ENCODE peak calls at places on chromosomes 5 and 9, in six cellular contexts. Q is psoas muscle, Z is osteocyte, H is lower lobe of right lung, D is HFFc6, V is brain microvascular endothelial cell. E is an unnamed sample.

GRCh38 chr9:115213777-115214428 is 95.9 kb upstream of the TNC start:
- DNase-seq in D (peak; percentile 50), H (no peak), Q (no peak), Z (no peak), V (peak; percentile 89), E (peak; percentile 72)

GRCh38 chr5:133994990-133995333 is 9.8 kb downstream of the VDAC1 start:
- DNase-seq in V (no peak), Q (no peak), Z (no peak), D (no peak), H (no peak), E (no peak)

GRCh38 chr9:589723-590122 is 251.8 kb upstream of the DMRT1 start:
- DNase-seq in D (no peak), H (no peak), Z (no peak), V (peak; percentile 23), Q (no peak), E (peak; percentile 4)

GRCh38 chr5:112914584-112914983 is 7.4 kb downstream of the REEP5 start:
- DNase-seq in Q (no peak), D (peak; percentile 37), Z (no peak), V (peak; percentile 51), H (no peak), E (peak; percentile 59)

GRCh38 chr5:90519081-90519480 is 10.3 kb downstream of the LYSMD3 start:
- DNase-seq in V (no peak), H (no peak), Z (no peak), D (no peak), Q (no peak), E (no peak)

GRCh38 chr5:19235101-19235584 is 752.9 kb downstream of the CDH18 start:
- DNase-seq in H (no peak), D (no peak), Z (no peak), V (no peak), Q (no peak), E (peak; percentile 52)

GRCh38 chr5:74360535-74361210 is 279.9 kb downstream of the ENC1 start:
- DNase-seq in Q (no peak), Z (peak; percentile 34), D (no peak), V (no peak), H (no peak), E (no peak)

GRCh38 chr5:76380346-76381074 is 22.6 kb upstream of the IQGAP2 start:
- DNase-seq in D (no peak), V (no peak), Q (no peak), Z (no peak), H (no peak), E (no peak)

GRCh38 chr5:168850683-168851082 is 271.5 kb upstream of the PANK3 start:
- DNase-seq in Z (no peak), D (no peak), H (no peak), V (no peak), Q (no peak), E (no peak)

GRCh38 chr5:4375640-4376039 is 764.5 kb upstream of the ADAMTS16 start:
- DNase-seq in V (no peak), Z (no peak), Q (no peak), D (no peak), H (no peak), E (no peak)

GRCh38 chr9:110041452-110041851 is 166.5 kb downstream of the C9orf152 start:
- DNase-seq in D (no peak), H (no peak), Q (no peak), Z (no peak), V (no peak), E (no peak)

DNA sequence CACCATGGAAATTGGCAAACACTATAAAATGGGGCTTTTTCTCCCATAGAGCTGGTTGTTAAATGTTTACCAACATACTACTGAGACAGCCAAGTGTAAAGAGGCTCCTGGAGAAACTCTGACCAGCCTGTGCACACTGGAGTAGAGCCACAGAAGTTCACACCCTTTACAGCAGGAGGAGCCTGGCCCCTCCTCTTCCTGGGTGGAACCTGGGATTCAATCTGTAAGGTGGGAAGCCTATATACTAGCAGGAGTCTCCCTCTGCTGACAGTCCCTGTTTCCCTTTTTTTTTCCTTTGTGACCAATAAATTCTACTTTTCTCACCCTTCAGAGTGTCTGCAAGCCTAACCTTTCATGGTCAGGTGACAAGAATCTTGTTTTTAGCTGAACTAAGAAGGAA is 10.4 kb upstream of the SLC30A5 start:
- DNase-seq in D (no peak), V (no peak), Q (no peak), H (no peak), Z (no peak), E (no peak)
- TF ChIP-seq CTCF in D (peak; percentile 16), V (peak; percentile 15), Q (no peak), H (no peak), Z (peak; percentile 12), E (no peak)

GRCh38 chr5:162209005-162209605 is 141.5 kb downstream of the GABRG2 start:
- DNase-seq in D (no peak), V (peak; percentile 6), Z (no peak), Q (no peak), H (no peak), E (no peak)
- TF ChIP-seq CTCF in D (no peak), V (no peak), Z (peak; percentile 42), Q (peak; percentile 18), H (peak; percentile 44), E (no peak)

DNA sequence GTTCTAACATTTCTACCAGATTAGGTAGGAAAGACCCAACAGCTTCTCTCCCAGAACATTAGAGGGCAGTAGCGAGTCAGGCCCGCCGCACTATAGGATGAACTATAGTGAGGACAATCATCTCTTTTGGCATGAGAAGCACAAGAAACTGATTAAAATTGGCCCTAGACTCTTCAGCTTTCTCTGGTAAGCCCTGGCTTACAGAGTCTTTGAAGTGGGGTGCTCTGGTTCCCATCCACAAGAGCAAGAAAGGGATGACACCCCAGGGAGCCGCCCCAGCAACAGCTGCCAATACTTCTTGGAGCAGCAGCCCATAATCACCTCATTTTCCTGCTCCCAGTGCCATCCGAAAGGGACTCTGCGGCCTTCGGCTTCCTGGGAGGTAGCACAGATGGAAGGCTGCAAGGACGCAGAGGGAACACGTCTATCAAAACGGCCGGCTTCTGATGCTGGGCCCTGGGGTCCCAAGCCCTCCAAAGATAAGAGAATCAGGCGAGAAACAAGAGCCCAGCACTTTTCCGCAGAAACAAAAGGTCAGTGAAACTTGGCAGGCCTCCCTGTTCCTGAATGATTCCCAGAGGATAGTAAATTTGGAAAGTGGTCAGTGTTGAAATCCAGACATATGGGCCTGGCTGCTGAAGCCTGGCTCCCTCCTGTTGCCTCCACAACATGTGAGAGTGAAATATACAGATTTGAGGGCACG is 69.3 kb downstream of the HSD17B3 start:
- DNase-seq in D (peak; percentile 65), H (no peak), Z (no peak), Q (peak; percentile 50), V (peak; percentile 32), E (no peak)
- TF ChIP-seq CTCF in D (peak; percentile 91), H (peak; percentile 82), Z (peak; percentile 93), Q (peak; percentile 61), V (peak; percentile 96), E (peak; percentile 95)

DNA sequence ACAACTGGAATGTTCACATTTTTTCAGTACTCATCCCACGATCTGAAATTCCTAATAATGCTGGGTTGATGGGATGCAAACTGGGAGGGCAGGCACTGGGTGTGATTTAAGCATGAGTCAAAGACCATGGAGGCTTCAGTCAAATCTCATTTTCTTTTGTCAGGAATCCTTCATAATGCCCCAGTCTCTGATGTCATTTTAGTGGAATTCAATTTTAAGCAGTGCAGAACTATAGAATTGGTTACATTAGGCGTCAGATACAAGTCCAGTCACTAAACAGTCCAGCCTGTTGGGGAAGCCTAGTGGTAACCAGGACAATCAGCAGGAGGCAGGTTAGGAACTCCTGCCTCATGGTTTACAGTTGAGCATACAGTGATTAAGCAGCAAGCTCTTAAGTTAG is 41.0 kb upstream of the TMEM215 start:
- DNase-seq in H (no peak), D (no peak), Z (no peak), V (no peak), Q (no peak), E (no peak)
- TF ChIP-seq CTCF in H (no peak), D (no peak), Z (no peak), V (no peak), Q (no peak), E (no peak)

GRCh38 chr5:39148983-39149534 is 70.3 kb downstream of the FYB1 start:
- DNase-seq in Z (no peak), H (no peak), D (peak; percentile 19), V (no peak), Q (no peak), E (peak; percentile 34)
- TF ChIP-seq CTCF in Z (peak; percentile 57), H (no peak), D (peak; percentile 87), V (peak; percentile 29), Q (peak; percentile 39), E (peak; percentile 28)

GRCh38 chr9:27412963-27413362 is 111.1 kb upstream of the IFNK start:
- DNase-seq in Q (no peak), D (no peak), V (no peak), H (no peak), Z (no peak), E (no peak)

GRCh38 chr9:27412081-27412480 is 112.0 kb upstream of the IFNK start:
- DNase-seq in H (no peak), Q (no peak), Z (no peak), D (no peak), V (no peak), E (no peak)

GRCh38 chr9:27407491-27407890 is 110.5 kb upstream of the EQTN start:
- DNase-seq in Z (no peak), Q (no peak), H (no peak), V (no peak), D (no peak), E (no peak)

GRCh38 chr9:27407966-27408365 is 111.0 kb upstream of the EQTN start:
- DNase-seq in Z (no peak), V (peak; percentile 77), D (peak; percentile 13), H (no peak), Q (no peak), E (peak; percentile 47)

DNA sequence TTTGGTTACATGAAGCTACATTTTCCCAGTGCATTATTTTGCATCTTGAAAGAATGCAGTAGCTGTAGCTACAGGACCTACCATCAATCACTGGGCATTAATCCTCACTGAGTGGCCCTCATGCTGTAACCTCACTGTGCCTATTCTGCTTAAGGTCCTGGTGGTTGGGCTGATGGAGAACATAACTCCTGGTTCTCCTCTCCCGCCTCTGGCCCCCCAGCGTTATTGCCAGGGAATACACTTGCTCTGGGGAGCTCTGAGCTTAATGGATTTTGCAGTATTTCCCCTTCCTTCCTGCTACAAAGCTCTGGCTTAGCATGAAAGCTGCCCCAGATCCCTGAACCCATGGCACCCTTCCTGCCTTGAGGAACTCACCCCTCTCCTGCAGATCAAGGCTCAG is 111.6 kb upstream of the EQTN start:
- DNase-seq in D (no peak), V (no peak), Q (no peak), H (no peak), Z (no peak), E (no peak)
- TF ChIP-seq CTCF in D (no peak), V (no peak), Q (no peak), H (no peak), Z (no peak), E (no peak)

DNA sequence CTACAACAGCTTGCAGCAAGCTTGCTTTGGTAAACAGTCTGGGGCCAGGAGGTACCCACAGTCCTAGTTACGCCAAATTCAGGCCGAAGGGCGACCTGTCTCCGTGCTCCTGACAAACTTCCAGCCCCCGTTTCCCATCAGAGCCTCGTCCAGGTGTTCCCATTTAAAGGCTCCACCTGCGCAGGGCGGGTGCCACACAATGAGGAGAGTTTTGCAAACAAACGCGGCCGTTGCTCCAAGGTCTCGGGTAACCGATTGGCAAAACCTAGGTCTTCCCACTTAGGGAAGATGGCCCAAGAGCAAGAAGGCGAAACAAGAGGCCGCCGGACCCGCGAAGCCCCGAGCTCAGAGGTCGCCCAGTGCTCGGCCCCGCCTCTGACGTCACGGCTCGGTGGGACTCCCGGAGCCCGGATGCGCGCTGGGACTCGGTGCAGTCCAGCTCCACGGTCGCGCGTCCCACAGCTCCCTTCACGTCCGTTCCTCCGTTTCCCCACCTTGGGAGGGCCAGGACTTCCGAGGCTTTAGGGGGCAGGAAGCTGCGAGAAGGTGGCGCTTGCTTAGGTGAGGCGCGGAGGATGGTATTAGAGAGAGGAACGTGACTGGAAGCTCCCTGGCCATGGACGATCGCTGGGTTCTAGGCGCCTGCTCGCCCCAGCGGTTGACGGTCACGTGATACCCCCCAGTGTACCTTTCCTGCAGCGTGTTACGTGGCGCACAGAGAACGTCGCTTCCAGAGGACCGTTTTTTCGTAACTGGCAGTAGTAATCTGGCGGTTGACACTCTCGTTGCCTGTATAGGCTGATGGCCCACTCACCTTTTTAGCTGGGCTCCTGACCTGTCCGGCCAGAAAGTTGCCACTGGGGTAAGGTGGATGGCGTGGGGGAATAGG is 41.8 kb upstream of the KDM4C start:
- DNase-seq in V (peak; percentile 4), Z (no peak), Q (peak; percentile 51), H (peak; percentile 89), D (no peak), E (peak; percentile 28)
- TF ChIP-seq CTCF in V (no peak), Z (no peak), Q (no peak), H (no peak), D (no peak), E (no peak)